ENCODE peak calls at places on chromosomes 7 and 10, in nine cellular contexts. E is right lobe of liver; F is fibroblast of lung; S is uterus; B is colonic mucosa; G is CD8-positive, alpha-beta memory T cell; Z is tibial nerve; U is left ventricle myocardium inferior; Q is hepatocyte. V is an unnamed sample.

GRCh38 chr7:41170466-41170865 is 532.4 kb downstream of the INHBA start:
- DNase-seq in E (no peak), Z (no peak), Q (no peak), B (no peak), U (no peak), G (no peak), S (no peak), F (no peak), V (no peak)

GRCh38 chr7:55493416-55493815 is 78.9 kb downstream of the VOPP1 start:
- DNase-seq in U (no peak), Q (no peak), F (no peak), S (no peak), Z (no peak), G (no peak), B (no peak), E (no peak), V (no peak)

GRCh38 chr10:1187151-1187854 is 131.1 kb downstream of the WDR37 start:
- DNase-seq in B (no peak), G (no peak), E (no peak), U (no peak), S (no peak), Z (no peak), Q (no peak), F (no peak), V (no peak)

GRCh38 chr7:114085592-114086490 is 167.0 kb upstream of the PPP1R3A start:
- DNase-seq in G (no peak), E (peak; percentile 90), Z (peak; percentile 73), U (peak; percentile 74), F (peak; percentile 94), B (peak; percentile 95), Q (peak; percentile 92), S (peak; percentile 90), V (peak; percentile 93)

GRCh38 chr7:43694399-43694748 is 34.9 kb downstream of the COA1 start:
- DNase-seq in F (peak; percentile 93), G (no peak), E (no peak), B (no peak), Q (no peak), Z (no peak), U (no peak), S (no peak), V (no peak)

GRCh38 chr7:15096853-15097252 is 194.3 kb upstream of the DGKB start:
- DNase-seq in F (no peak), B (no peak), U (no peak), Z (no peak), E (no peak), Q (no peak), S (no peak), G (no peak), V (no peak)

GRCh38 chr10:119663866-119664698 is 12.9 kb downstream of the BAG3 start:
- DNase-seq in F (no peak), U (no peak), B (no peak), E (no peak), G (no peak), S (no peak), Z (no peak), Q (no peak), V (no peak)

GRCh38 chr7:69746383-69746782 is 148.1 kb downstream of the AUTS2 start:
- DNase-seq in Z (no peak), B (no peak), E (no peak), F (no peak), G (no peak), U (no peak), S (no peak), Q (no peak), V (no peak)

GRCh38 chr10:96606216-96606615 is 19.4 kb upstream of the TM9SF3 start:
- DNase-seq in B (no peak), F (no peak), Z (no peak), G (no peak), Q (peak; percentile 43), U (no peak), E (no peak), S (no peak), V (no peak)

GRCh38 chr10:4127518-4128315 is 342.7 kb upstream of the KLF6 start:
- DNase-seq in Q (peak; percentile 61), U (no peak), E (no peak), S (no peak), B (peak; percentile 62), F (no peak), Z (no peak), G (no peak), V (no peak)

GRCh38 chr7:5590596-5591546 is 167.2 kb upstream of the TNRC18 start:
- DNase-seq in U (no peak), B (no peak), F (peak; percentile 49), Z (no peak), E (no peak), Q (no peak), G (no peak), S (no peak), V (no peak)

GRCh38 chr7:158061884-158062656 is 525.6 kb downstream of the PTPRN2 start:
- DNase-seq in S (no peak), F (no peak), E (no peak), B (no peak), G (no peak), Z (no peak), Q (no peak), U (no peak), V (no peak)

GRCh38 chr7:151839511-151839921 is 37.4 kb downstream of the PRKAG2 start:
- DNase-seq in U (peak; percentile 2), B (no peak), Q (no peak), Z (no peak), E (no peak), F (no peak), G (no peak), S (no peak), V (no peak)

DNA sequence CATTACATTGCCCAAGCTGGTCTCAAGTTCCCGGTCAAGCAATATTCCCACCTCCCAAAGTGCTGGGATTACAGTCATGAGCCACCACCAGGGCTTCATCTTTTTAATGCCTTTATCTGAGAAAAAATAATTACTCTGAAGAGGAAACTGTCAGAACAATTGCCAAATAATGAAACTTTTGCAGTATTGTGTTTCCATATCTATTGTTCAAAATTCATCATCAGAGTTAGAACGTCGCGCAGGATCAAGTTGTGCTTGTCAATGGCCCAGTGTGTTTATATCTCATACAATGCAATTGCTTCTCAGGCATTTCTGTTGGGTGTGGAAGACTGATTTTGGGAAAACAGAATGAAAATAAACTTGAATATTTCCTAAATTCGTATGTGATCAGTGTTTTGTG is 143.1 kb downstream of the ARID5B start:
- DNase-seq in U (no peak), F (no peak), Z (no peak), S (no peak), Q (no peak), E (no peak), B (no peak), G (no peak), V (no peak)
- H3K4me1 ChIP-seq in U (peaks cover 61% of the 10 kb centered on the region), F (peaks cover 52% of the 10 kb centered on the region), Z (peaks cover 68% of the 10 kb centered on the region), S (no peaks in the 10 kb centered on the region), Q (peaks cover 69% of the 10 kb centered on the region), E (peaks cover 2% of the 10 kb centered on the region), B (peaks cover 5% of the 10 kb centered on the region), G (peaks cover 69% of the 10 kb centered on the region), V (peaks cover 44% of the 10 kb centered on the region)

DNA sequence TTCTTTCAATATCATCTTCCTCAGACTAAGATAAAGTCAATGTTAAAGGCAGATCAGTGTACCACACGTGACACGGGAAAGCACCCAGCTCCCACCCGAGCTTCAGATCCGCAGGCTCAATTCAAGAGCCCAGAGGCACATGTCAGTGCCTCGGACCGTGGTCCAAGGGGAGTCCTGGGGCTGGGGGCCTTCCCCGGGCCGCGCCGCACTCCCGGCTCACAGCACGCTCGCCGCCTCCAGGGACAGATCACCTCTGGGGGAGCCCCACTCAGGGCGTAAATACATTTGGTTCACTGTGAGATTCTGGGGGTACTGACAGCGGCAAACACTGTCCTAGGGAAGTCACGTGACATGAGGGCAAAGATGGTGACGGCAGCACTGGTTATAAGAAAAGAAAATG is 10.8 kb downstream of the BNIP3 start:
- DNase-seq in G (no peak), E (no peak), Z (no peak), U (no peak), F (no peak), B (no peak), Q (no peak), S (no peak), V (peak; percentile 38)
- H3K36me3 ChIP-seq in G (peaks cover 14% of the 10 kb centered on the region), E (peaks cover 5% of the 10 kb centered on the region), Z (peaks cover 82% of the 10 kb centered on the region), U (peaks cover 51% of the 10 kb centered on the region), F (peaks cover 18% of the 10 kb centered on the region), B (no peaks in the 10 kb centered on the region), Q (no peaks in the 10 kb centered on the region), S (no peaks in the 10 kb centered on the region), V (peaks cover 29% of the 10 kb centered on the region)

GRCh38 chr7:143238289-143238995 is 16.6 kb downstream of the TAS2R40 start:
- DNase-seq in G (no peak), S (no peak), Z (no peak), F (no peak), Q (no peak), E (no peak), B (no peak), U (no peak), V (no peak)

GRCh38 chr7:143243011-143243410 is 20.2 kb upstream of the GSTK1 start:
- DNase-seq in Q (no peak), S (no peak), E (no peak), F (no peak), U (no peak), Z (no peak), B (no peak), G (no peak), V (no peak)

GRCh38 chr7:143239822-143240221 is 18.0 kb downstream of the TAS2R40 start:
- DNase-seq in E (no peak), Z (no peak), S (no peak), U (no peak), Q (no peak), F (peak; percentile 42), B (no peak), G (no peak), V (no peak)

GRCh38 chr7:143237363-143237762 is 15.5 kb downstream of the TAS2R40 start:
- DNase-seq in E (no peak), S (no peak), F (no peak), B (no peak), Z (no peak), U (no peak), Q (no peak), G (no peak), V (no peak)

DNA sequence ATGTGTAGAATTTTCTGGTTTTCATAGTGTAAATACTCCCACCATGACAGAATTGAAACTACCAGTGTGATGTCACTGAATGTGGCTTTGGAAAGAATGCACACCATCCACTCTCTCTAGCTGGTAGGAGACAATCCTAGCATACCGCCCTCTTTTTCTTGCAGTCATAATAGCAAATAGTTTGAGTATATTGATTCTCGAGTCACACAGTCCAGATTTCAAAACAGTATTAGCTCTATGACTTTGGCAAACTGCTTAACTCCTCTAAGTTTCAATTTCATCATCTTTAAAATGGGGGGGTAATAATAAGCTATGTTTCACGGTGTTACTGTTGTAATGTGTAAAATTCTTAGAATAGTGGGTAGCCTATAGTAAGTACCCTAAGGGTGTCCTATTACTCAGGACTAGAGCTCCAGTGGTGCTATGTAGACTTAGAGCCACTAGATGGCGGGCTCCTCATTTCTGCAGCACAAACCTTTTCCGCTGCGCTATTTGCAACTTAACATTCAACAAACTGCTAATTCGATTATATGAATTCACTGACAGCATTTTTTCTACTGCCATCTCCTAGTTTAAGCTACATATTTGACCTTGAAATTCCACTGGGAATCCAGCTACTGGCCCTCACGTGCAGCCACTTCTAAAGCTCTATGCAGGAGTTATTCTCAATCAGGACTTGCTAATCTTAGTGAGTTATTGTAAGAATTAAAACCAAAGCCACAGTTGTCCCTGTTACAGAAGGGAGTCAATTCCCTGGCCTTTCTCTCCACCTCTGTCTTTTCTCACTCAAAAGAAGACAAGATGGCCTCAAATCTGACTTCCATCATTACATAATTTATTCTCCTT is 18.7 kb downstream of the TAS2R40 start:
- DNase-seq in Q (peak; percentile 87), E (peak; percentile 77), S (peak; percentile 74), F (peak; percentile 90), Z (peak; percentile 61), B (peak; percentile 78), U (peak; percentile 39), G (peak; percentile 73), V (no peak)
- H3K4me3 ChIP-seq in Q (no peak overlapping the region), E (peak overlapping the region; percentile 30), S (no peak overlapping the region), F (no peak overlapping the region), Z (no peak overlapping the region), B (no peak overlapping the region), U (peak overlapping the region; percentile 19), G (no peak overlapping the region), V (no peak overlapping the region)

GRCh38 chr7:108568801-108569380 is 615 bp downstream of the THAP5 start:
- DNase-seq in S (no peak), B (no peak), Z (no peak), F (no peak), E (no peak), Q (no peak), G (no peak), U (no peak), V (no peak)
- H3K4me1 ChIP-seq in S (no peaks in the 10 kb centered on the region), B (peaks cover 12% of the 10 kb centered on the region), Z (peaks cover 45% of the 10 kb centered on the region), F (no peaks in the 10 kb centered on the region), E (no peaks in the 10 kb centered on the region), Q (peaks cover 17% of the 10 kb centered on the region), G (peaks cover 38% of the 10 kb centered on the region), U (peaks cover 78% of the 10 kb centered on the region), V (peaks cover 11% of the 10 kb centered on the region)